ENCODE peak calls at places on chromosomes 11 and 22, in nine cellular contexts. B, Q, G, L, M, N, I, S and O are unnamed samples.

GRCh38 chr11:21928834-21929233 is 264.1 kb upstream of the ANO5 start:
- DNase-seq in M (no peak), G (no peak), L (no peak), B (no peak), S (no peak), N (no peak), Q (no peak), I (no peak), O (no peak)

GRCh38 chr11:117945047-117945820 is 16.0 kb upstream of the TMPRSS13 start:
- DNase-seq in B (no peak), S (no peak), Q (no peak), N (no peak), L (no peak), G (no peak), I (no peak), M (no peak), O (no peak)

GRCh38 chr11:64152841-64153691 is 12.8 kb downstream of the MACROD1 start:
- DNase-seq in M (peak), G (peak), B (peak), N (peak), L (peak), S (no peak), I (peak), Q (peak), O (peak)

GRCh38 chr11:65555693-65556231 is 2.4 kb downstream of the LTBP3 start:
- DNase-seq in N (peak), L (no peak), Q (peak), M (no peak), S (no peak), B (peak), I (peak), G (peak), O (peak)

GRCh38 chr11:120801801-120802689 is 221.9 kb upstream of the TBCEL start:
- DNase-seq in B (peak), S (no peak), I (peak), N (peak), M (peak), Q (peak), L (no peak), G (peak), O (peak)

GRCh38 chr22:29306830-29307657 is 594 bp downstream of the GAS2L1 start:
- DNase-seq in Q (peak), L (no peak), G (peak), N (peak), S (no peak), I (peak), M (no peak), B (peak), O (peak)

GRCh38 chr11:101759771-101760450 is 154.9 kb upstream of the CEP126 start:
- DNase-seq in S (no peak), L (no peak), B (peak), G (peak), M (no peak), I (peak), N (peak), Q (peak), O (peak)

GRCh38 chr11:113507341-113507740 is 32.1 kb upstream of the DRD2 start:
- DNase-seq in B (no peak), I (no peak), M (no peak), S (no peak), N (peak), G (peak), L (no peak), Q (no peak), O (no peak)

GRCh38 chr22:41403532-41404318 is 22.0 kb downstream of the TEF start:
- DNase-seq in I (peak), G (peak), Q (peak), L (peak), M (peak), S (peak), N (peak), B (peak), O (peak)

GRCh38 chr22:24422078-24422665 is 5.2 kb upstream of the ADORA2A start:
- DNase-seq in B (no peak), I (no peak), N (no peak), G (no peak), L (no peak), Q (no peak), M (no peak), S (no peak), O (no peak)

GRCh38 chr22:44382461-44383038 is 69.8 kb upstream of the SHISAL1 start:
- DNase-seq in N (no peak), Q (no peak), B (no peak), G (no peak), M (no peak), I (no peak), L (no peak), S (no peak), O (no peak)

GRCh38 chr11:66363805-66364535 is 7.6 kb downstream of the SLC29A2 start:
- DNase-seq in L (peak), S (no peak), B (peak), I (peak), Q (peak), N (no peak), G (no peak), M (peak), O (peak)

GRCh38 chr11:112278803-112279202 is 18.1 kb upstream of the PLET1 start:
- DNase-seq in M (no peak), L (no peak), N (no peak), I (no peak), S (no peak), Q (no peak), G (no peak), B (no peak), O (no peak)

GRCh38 chr11:66118847-66119246 is 48.8 kb downstream of the PACS1 start:
- DNase-seq in L (no peak), N (no peak), I (no peak), B (no peak), M (no peak), G (no peak), Q (no peak), S (no peak), O (no peak)

GRCh38 chr11:122633219-122633829 is 22.2 kb upstream of the UBASH3B start:
- DNase-seq in B (peak), M (no peak), Q (peak), L (no peak), S (no peak), N (peak), G (peak), I (peak), O (peak)

GRCh38 chr11:67372993-67373915 is at the start of gene CLCF1:
- DNase-seq in N (peak), L (peak), I (peak), M (no peak), G (no peak), S (no peak), Q (peak), B (peak), O (peak)

GRCh38 chr11:21484039-21484438 is 708.8 kb upstream of the ANO5 start:
- DNase-seq in I (no peak), Q (no peak), B (no peak), S (no peak), M (no peak), G (no peak), L (no peak), N (no peak), O (no peak)

GRCh38 chr11:31824791-31825452 is 13.8 kb upstream of the PAX6 start:
- DNase-seq in S (no peak), B (no peak), Q (no peak), L (no peak), M (no peak), I (no peak), G (no peak), N (no peak), O (no peak)

GRCh38 chr22:32202539-32203180 is 2.2 kb downstream of the RFPL2 start:
- DNase-seq in L (no peak), S (no peak), I (peak), Q (peak), N (peak), M (no peak), B (peak), G (peak), O (peak)

GRCh38 chr11:131766637-131767036 is 396.2 kb downstream of the NTM start:
- DNase-seq in B (no peak), L (no peak), N (peak), Q (no peak), M (no peak), G (no peak), S (no peak), I (no peak), O (no peak)

GRCh38 chr11:120660024-120660565 is 148.5 kb downstream of the GRIK4 start:
- DNase-seq in G (peak), M (peak), B (peak), Q (peak), N (peak), I (peak), S (no peak), L (no peak), O (peak)

GRCh38 chr11:102085864-102086551 is 24.2 kb upstream of the YAP1 start:
- DNase-seq in L (no peak), I (no peak), G (no peak), M (no peak), S (no peak), N (peak), B (no peak), Q (no peak), O (peak)

GRCh38 chr22:47357493-47357892 is 595.0 kb downstream of the TBC1D22A start:
- DNase-seq in B (no peak), I (no peak), G (no peak), S (no peak), N (no peak), M (no peak), Q (no peak), L (no peak), O (no peak)

GRCh38 chr11:69951821-69952590 is 126.1 kb upstream of the ANO1 start:
- DNase-seq in M (no peak), I (no peak), N (no peak), G (no peak), Q (no peak), B (no peak), S (no peak), L (no peak), O (no peak)

GRCh38 chr11:62445314-62445740 is 26.5 kb downstream of the SCGB1A1 start:
- DNase-seq in Q (peak), M (no peak), L (no peak), B (no peak), I (peak), S (no peak), N (peak), G (no peak), O (no peak)

GRCh38 chr11:118882489-118882888 is 1.2 kb upstream of the CXCR5 start:
- DNase-seq in L (no peak), B (no peak), M (no peak), I (no peak), S (no peak), Q (no peak), G (no peak), N (no peak), O (no peak)

GRCh38 chr22:46116491-46116958 is 33.8 kb upstream of the PPARA start:
- DNase-seq in L (peak), I (peak), Q (peak), B (peak), M (peak), S (peak), N (peak), G (peak), O (peak)

GRCh38 chr11:134538793-134539192 is 126.8 kb upstream of the B3GAT1 start:
- DNase-seq in G (no peak), B (no peak), M (no peak), L (no peak), S (no peak), I (no peak), Q (no peak), N (no peak), O (no peak)

GRCh38 chr22:41288245-41288946 is 2.4 kb upstream of the RANGAP1 start:
- DNase-seq in N (peak), B (peak), S (no peak), I (peak), Q (peak), G (peak), M (no peak), L (no peak), O (peak)

GRCh38 chr22:47443836-47444745 is 681.6 kb downstream of the TBC1D22A start:
- DNase-seq in I (no peak), L (no peak), M (no peak), Q (no peak), G (no peak), B (no peak), S (no peak), N (no peak), O (no peak)

GRCh38 chr11:110056956-110057355 is 36.2 kb upstream of the ZC3H12C start:
- DNase-seq in M (no peak), Q (no peak), G (no peak), B (no peak), S (no peak), L (no peak), I (no peak), N (no peak), O (no peak)

GRCh38 chr11:99585606-99586005 is 564.9 kb downstream of the CNTN5 start:
- DNase-seq in S (no peak), Q (no peak), I (peak), B (no peak), G (no peak), L (no peak), N (peak), M (no peak), O (no peak)